ENCODE peak calls at places on chromosome 5, in eight cellular contexts. I is HFF-Myc, B is AG10803, D is neural progenitor cell, O is heart right ventricle, N is fibroblast of the aortic adventitia, T is heart left ventricle, J is BJ. C is an unnamed sample.

GRCh38 chr5:95779611-95780010 is 42.9 kb downstream of the GLRX start:
- DNase-seq in B (peak), I (no peak), O (no peak), J (no peak), N (peak), D (no peak), T (no peak), C (no peak)

GRCh38 chr5:43145071-43145470 is 24.4 kb downstream of the ZNF131 start:
- DNase-seq in D (peak), O (no peak), I (no peak), T (no peak), N (no peak), B (no peak), J (no peak), C (no peak)

GRCh38 chr5:137220523-137220927 is 278.6 kb downstream of the SPOCK1 start:
- DNase-seq in J (peak), B (peak), N (peak), T (no peak), I (peak), O (no peak), D (peak), C (peak)

GRCh38 chr5:136275601-136276000 is 82.6 kb upstream of the SMIM32 start:
- DNase-seq in O (no peak), T (no peak), D (no peak), I (no peak), B (no peak), J (no peak), N (no peak), C (no peak)

GRCh38 chr5:39579750-39580149 is 155.0 kb upstream of the DAB2 start:
- DNase-seq in J (no peak), I (no peak), D (no peak), B (no peak), T (no peak), N (no peak), O (no peak), C (no peak)

GRCh38 chr5:38414348-38414747 is 142.1 kb downstream of the LIFR start:
- DNase-seq in N (peak), O (no peak), I (no peak), J (peak), B (peak), T (no peak), D (no peak), C (no peak)

GRCh38 chr5:100755435-100755834 is 147.6 kb downstream of the ST8SIA4 start:
- DNase-seq in O (no peak), J (no peak), T (no peak), D (no peak), I (no peak), B (no peak), N (no peak), C (no peak)

GRCh38 chr5:119255571-119256356 is 100.1 kb upstream of the TNFAIP8 start:
- DNase-seq in J (no peak), I (no peak), D (no peak), O (no peak), T (no peak), B (no peak), N (no peak), C (no peak)

GRCh38 chr5:61245936-61246335 is 83.7 kb upstream of the SMIM15 start:
- DNase-seq in J (no peak), I (no peak), D (no peak), N (no peak), B (no peak), O (no peak), T (no peak), C (no peak)

GRCh38 chr5:107056278-107056677 is 614.5 kb downstream of the EFNA5 start:
- DNase-seq in I (no peak), T (no peak), O (no peak), J (no peak), B (no peak), D (no peak), N (no peak), C (no peak)

GRCh38 chr5:159951387-159951786 is 35.1 kb downstream of the ADRA1B start:
- DNase-seq in O (no peak), N (no peak), T (no peak), J (no peak), D (peak), B (no peak), I (no peak), C (no peak)
- TF ChIP-seq CTCF in O (no peak), N (peak), T (no peak), J (peak), D (peak), B (no peak), I (peak), C (peak)

DNA sequence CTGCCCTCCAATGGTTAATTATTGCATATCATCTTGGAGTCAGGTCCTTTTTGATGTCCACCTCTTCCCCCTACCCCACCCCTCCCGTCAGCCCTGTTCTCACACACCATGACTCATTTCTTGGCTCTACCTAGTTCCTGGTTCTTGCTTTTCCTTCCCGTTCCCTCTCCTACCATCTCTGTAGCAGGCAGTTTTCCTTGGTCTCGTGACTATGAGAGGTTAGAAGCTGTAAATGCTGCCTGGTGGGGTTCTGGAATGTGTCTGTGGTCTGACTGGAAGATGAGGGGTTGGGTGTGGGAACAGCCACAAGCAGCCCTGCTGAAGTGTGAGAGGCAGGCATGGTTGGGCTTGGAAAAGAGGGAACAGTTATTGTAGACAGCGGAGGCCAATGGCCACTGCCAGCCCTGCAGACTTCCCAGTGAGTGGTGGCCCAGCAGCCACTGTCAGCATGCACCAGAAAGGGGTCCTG is 18.2 kb downstream of the SLC22A5 start:
- DNase-seq in B (peak), N (peak), I (peak), T (peak), J (peak), D (no peak), O (peak), C (peak)
- H3K4me3 ChIP-seq in B (no peak), N (peak), I (no peak), T (no peak), J (no peak), D (no peak), O (no peak), C (no peak)

GRCh38 chr5:72556351-72557146 is 49.3 kb upstream of the ZNF366 start:
- DNase-seq in N (peak), O (peak), D (peak), J (peak), B (peak), T (peak), I (peak), C (peak)
- TF ChIP-seq CTCF in N (no peak), O (peak), D (peak), J (peak), B (peak), T (no peak), I (no peak), C (peak)

DNA sequence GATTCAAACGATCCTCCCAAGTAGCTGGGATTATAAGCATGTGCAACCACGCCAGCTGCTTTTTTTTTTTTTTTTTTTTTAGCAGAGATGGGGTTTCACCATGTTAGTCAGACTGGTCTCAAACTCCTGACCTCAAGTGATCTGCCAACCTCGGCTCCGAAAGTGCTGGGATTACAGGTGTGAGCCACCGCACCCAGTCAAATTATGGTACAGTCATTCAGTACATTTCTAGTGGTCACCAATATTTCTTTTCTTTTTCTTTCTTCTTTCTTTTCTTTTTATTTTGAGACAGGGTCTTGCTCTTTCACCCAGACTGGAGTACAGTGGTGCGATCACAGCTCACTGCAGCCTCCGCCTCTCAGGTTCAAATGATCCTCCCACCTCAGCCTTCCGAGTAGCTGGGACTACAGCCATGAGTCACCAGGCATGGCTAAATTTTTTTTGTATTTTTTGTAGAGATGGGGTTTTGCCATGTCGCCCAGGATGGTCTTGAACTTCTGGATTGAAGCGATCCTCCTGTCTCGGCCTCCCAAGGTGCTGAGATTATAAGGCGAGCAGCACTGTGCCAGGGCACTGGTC is 25.4 kb upstream of the DCP2 start:
- DNase-seq in O (no peak), I (no peak), N (no peak), D (no peak), J (no peak), B (no peak), T (no peak), C (no peak)
- H3K4me3 ChIP-seq in O (no peak), I (no peak), N (no peak), D (no peak), J (no peak), B (no peak), T (no peak), C (no peak)

C was measured in epithelial cell of proximal tubule.